ENCODE peak calls at places on chromosomes 16 and 17, in five cellular contexts. One of them, this sample, is unnamed.

GRCh38 chr16:57115504-57116182 is 23.3 kb downstream of the CPNE2 start:
- DNase-seq in GM19239: no peak
- DNase-seq in Panc1: no peak
- DNase-seq in bronchial epithelial cell: no peak
- DNase-seq in NCI-H2081: peak
- DNase-seq in this sample: peak

GRCh38 chr17:10063730-10064221 is 134.6 kb downstream of the GAS7 start:
- DNase-seq in NCI-H2081: no peak
- DNase-seq in GM19239: no peak
- DNase-seq in Panc1: no peak
- DNase-seq in bronchial epithelial cell: no peak
- DNase-seq in this sample: no peak

GRCh38 chr17:74756891-74757290 is 8.5 kb downstream of the NHERF1 start:
- DNase-seq in bronchial epithelial cell: no peak
- DNase-seq in GM19239: no peak
- DNase-seq in Panc1: no peak
- DNase-seq in NCI-H2081: no peak
- DNase-seq in this sample: no peak

GRCh38 chr17:41919840-41920579 is 1.3 kb upstream of the ACLY start:
- DNase-seq in NCI-H2081: no peak
- DNase-seq in GM19239: no peak
- DNase-seq in Panc1: no peak
- DNase-seq in bronchial epithelial cell: peak
- DNase-seq in this sample: no peak

GRCh38 chr16:47460301-47460754 is 535 bp downstream of the ITFG1 start:
- DNase-seq in bronchial epithelial cell: peak
- DNase-seq in Panc1: no peak
- DNase-seq in GM19239: no peak
- DNase-seq in NCI-H2081: no peak
- DNase-seq in this sample: peak

GRCh38 chr17:50431219-50431618 is 5.2 kb downstream of the ACSF2 start:
- DNase-seq in Panc1: no peak
- DNase-seq in GM19239: no peak
- DNase-seq in NCI-H2081: no peak
- DNase-seq in bronchial epithelial cell: no peak
- DNase-seq in this sample: no peak

GRCh38 chr17:41588126-41588810 is 1.6 kb upstream of the KRT14 start:
- DNase-seq in Panc1: no peak
- DNase-seq in bronchial epithelial cell: peak
- DNase-seq in GM19239: no peak
- DNase-seq in NCI-H2081: no peak
- DNase-seq in this sample: no peak

GRCh38 chr17:35708951-35709350 is 22.5 kb upstream of the RASL10B start:
- DNase-seq in NCI-H2081: no peak
- DNase-seq in GM19239: no peak
- DNase-seq in Panc1: no peak
- DNase-seq in bronchial epithelial cell: no peak
- DNase-seq in this sample: no peak

GRCh38 chr17:20703781-20704180 is 124.3 kb downstream of the CDRT15L2 start:
- DNase-seq in NCI-H2081: no peak
- DNase-seq in Panc1: no peak
- DNase-seq in bronchial epithelial cell: no peak
- DNase-seq in GM19239: no peak
- DNase-seq in this sample: no peak

GRCh38 chr16:72805486-72805885 is 242.4 kb downstream of the ZFHX3 start:
- DNase-seq in NCI-H2081: no peak
- DNase-seq in GM19239: no peak
- DNase-seq in Panc1: no peak
- DNase-seq in bronchial epithelial cell: no peak
- DNase-seq in this sample: no peak

GRCh38 chr16:4733747-4734062 is 366 bp downstream of the ANKS3 start:
- DNase-seq in bronchial epithelial cell: no peak
- DNase-seq in Panc1: no peak
- DNase-seq in GM19239: no peak
- DNase-seq in NCI-H2081: peak
- DNase-seq in this sample: no peak

GRCh38 chr17:57597531-57598453 is 147.3 kb downstream of the CCDC182 start:
- DNase-seq in NCI-H2081: peak
- DNase-seq in GM19239: no peak
- DNase-seq in bronchial epithelial cell: peak
- DNase-seq in Panc1: peak
- DNase-seq in this sample: peak

GRCh38 chr17:51006601-51007000 is 114.1 kb downstream of the SPAG9 start:
- DNase-seq in GM19239: no peak
- DNase-seq in Panc1: no peak
- DNase-seq in NCI-H2081: no peak
- DNase-seq in bronchial epithelial cell: no peak
- DNase-seq in this sample: peak

GRCh38 chr17:63316100-63316499 is 130.0 kb downstream of the CYB561 start:
- DNase-seq in bronchial epithelial cell: no peak
- DNase-seq in GM19239: no peak
- DNase-seq in Panc1: no peak
- DNase-seq in NCI-H2081: no peak
- DNase-seq in this sample: no peak

GRCh38 chr16:2090819-2091721 is 43.3 kb downstream of the TSC2 start:
- DNase-seq in NCI-H2081: peak
- DNase-seq in bronchial epithelial cell: peak
- DNase-seq in GM19239: no peak
- DNase-seq in Panc1: no peak
- DNase-seq in this sample: peak

GRCh38 chr17:29114141-29114540 is 66.1 kb downstream of the MYO18A start:
- DNase-seq in GM19239: no peak
- DNase-seq in NCI-H2081: no peak
- DNase-seq in bronchial epithelial cell: no peak
- DNase-seq in Panc1: no peak
- DNase-seq in this sample: no peak

GRCh38 chr17:66963521-66964082 is 905 bp upstream of the CACNG4 start:
- DNase-seq in bronchial epithelial cell: no peak
- DNase-seq in Panc1: no peak
- DNase-seq in NCI-H2081: no peak
- DNase-seq in GM19239: no peak
- DNase-seq in this sample: no peak

GRCh38 chr16:9047689-9048301 is 43.6 kb upstream of the HAPSTR1 start:
- DNase-seq in Panc1: peak
- DNase-seq in bronchial epithelial cell: peak
- DNase-seq in NCI-H2081: peak
- DNase-seq in GM19239: no peak
- DNase-seq in this sample: peak

GRCh38 chr16:68978303-68978954 is 127.0 kb upstream of the HAS3 start:
- DNase-seq in GM19239: no peak
- DNase-seq in bronchial epithelial cell: no peak
- DNase-seq in NCI-H2081: no peak
- DNase-seq in Panc1: no peak
- DNase-seq in this sample: no peak

GRCh38 chr17:80503031-80503430 is 26.6 kb upstream of the NPTX1 start:
- DNase-seq in bronchial epithelial cell: no peak
- DNase-seq in Panc1: no peak
- DNase-seq in NCI-H2081: no peak
- DNase-seq in GM19239: no peak
- DNase-seq in this sample: no peak